ENCODE peak calls at places on chromosomes 6 and 20, in four cellular contexts. K, E, U and C are unnamed samples.

GRCh38 chr6:29825848-29826247 is 1.8 kb upstream of the HLA-G start:
- DNase-seq in K (no peak), E (no peak), U (no peak), C (no peak)

GRCh38 chr20:16349518-16350295 is 223.5 kb downstream of the KIF16B start:
- DNase-seq in K (no peak), E (no peak), U (no peak), C (no peak)

GRCh38 chr6:128806274-128806673 is 76.7 kb upstream of the LAMA2 start:
- DNase-seq in K (no peak), E (no peak), U (no peak), C (no peak)

GRCh38 chr6:170045981-170046667 is 244.8 kb downstream of the DLL1 start:
- DNase-seq in K (no peak), E (no peak), U (no peak), C (no peak)

GRCh38 chr6:47016236-47016635 is 25.9 kb downstream of the ADGRF1 start:
- DNase-seq in K (no peak), E (no peak), U (no peak), C (no peak)

GRCh38 chr6:149470948-149471347 is 13.9 kb downstream of the ZC3H12D start:
- DNase-seq in K (no peak), E (no peak), U (no peak), C (no peak)

GRCh38 chr6:111481836-111482235 is 1.2 kb downstream of the REV3L start:
- DNase-seq in K (no peak), E (peak), U (peak), C (peak)

GRCh38 chr6:85406641-85407075 is 43.2 kb upstream of the NT5E start:
- DNase-seq in K (no peak), E (no peak), U (no peak), C (no peak)

GRCh38 chr6:35782424-35782823 is 1.6 kb downstream of the CLPSL1 start:
- DNase-seq in K (no peak), E (no peak), U (peak), C (no peak)

GRCh38 chr6:81515562-81516453 is 236.7 kb downstream of the TENT5A start:
- DNase-seq in K (no peak), E (no peak), U (no peak), C (no peak)
- TF ChIP-seq ESRRA in K (no peak), E (no peak), U (no peak), C (no peak)

DNA sequence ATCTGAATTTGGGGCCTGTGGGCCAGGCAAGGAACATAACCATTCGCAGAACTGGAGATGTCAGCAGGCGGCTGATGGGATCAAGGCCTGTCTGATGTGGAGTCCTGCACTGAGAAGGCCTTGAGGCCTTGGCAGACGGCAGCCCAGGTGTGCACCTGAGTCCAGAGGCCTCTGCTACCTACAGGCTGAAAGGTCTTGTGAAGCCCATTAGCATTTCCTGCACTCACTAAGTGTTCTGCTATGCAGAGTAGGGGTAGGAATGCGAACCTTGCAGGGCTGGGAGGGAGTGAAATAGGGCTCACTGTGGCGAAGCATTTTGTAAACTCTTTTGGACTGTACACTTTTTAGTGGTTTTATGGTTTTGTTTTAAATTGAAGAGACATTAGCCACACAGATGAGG is 48.3 kb upstream of the RNF24 start:
- DNase-seq in K (no peak), E (no peak), U (no peak), C (no peak)
- TF ChIP-seq SMC3 in K (no peak), E (no peak), U (no peak), C (no peak)

GRCh38 chr6:74928203-74928602 is 277.6 kb downstream of the COL12A1 start:
- DNase-seq in K (no peak), E (no peak), U (no peak), C (no peak)

GRCh38 chr6:74927299-74927698 is 278.6 kb downstream of the COL12A1 start:
- DNase-seq in K (no peak), E (no peak), U (no peak), C (no peak)

GRCh38 chr6:74936886-74937285 is 269.0 kb downstream of the COL12A1 start:
- DNase-seq in K (no peak), E (no peak), U (no peak), C (no peak)

GRCh38 chr6:74932214-74932923 is 273.5 kb downstream of the COL12A1 start:
- DNase-seq in K (no peak), E (no peak), U (no peak), C (no peak)

DNA sequence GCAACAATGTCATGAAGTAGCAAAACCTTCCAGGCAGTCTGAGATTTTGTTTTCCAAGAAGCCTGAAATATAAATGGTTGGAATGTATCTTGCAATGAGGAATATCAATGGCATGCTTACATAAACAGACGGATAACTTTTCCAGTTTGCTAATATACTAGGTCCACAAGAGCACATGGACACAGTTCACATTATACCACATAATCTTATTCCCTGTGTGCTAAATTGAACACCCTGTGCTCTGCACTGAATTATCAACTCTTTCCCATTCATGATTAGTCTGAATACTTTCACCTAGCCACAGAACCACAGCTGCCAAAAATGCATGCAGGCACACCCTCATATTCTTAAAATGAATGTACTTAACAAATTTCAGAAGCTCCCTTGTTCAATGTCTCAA is 274.3 kb downstream of the COL12A1 start:
- DNase-seq in K (no peak), E (no peak), U (no peak), C (no peak)
- TF ChIP-seq ESRRA in K (no peak), E (no peak), U (no peak), C (no peak)

DNA sequence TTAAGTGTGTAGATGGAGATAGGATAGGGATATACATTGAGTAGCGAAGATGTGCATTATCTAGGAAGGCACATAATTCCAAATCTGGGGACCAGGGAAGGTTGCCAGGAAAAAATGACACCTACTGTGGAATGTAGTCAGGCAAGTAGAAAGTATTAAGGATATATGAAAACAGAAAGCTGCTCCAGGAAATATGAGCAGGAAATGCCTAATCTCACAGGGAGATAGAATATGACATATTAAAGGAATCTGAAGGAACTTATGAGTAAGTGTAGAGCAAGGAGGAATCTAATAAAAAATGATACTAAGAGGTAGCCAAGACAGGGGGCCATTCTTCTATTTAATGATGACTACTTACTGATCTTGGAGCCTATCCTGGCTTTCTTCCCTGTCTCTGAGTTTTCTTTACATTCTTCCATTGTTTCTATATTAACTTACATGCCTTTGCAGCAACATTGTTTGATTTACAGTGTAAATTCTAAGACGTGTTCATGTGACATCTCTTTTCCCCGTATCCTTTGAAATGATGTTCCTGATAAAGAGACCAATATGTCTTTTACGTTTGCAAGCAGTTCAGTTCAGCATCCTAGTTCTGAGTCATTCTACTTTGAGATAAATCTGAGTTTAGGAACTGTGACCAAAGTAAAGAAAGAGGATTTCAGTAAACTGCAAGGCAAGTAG is 58.5 kb downstream of the TINAG start:
- DNase-seq in K (no peak), E (no peak), U (no peak), C (no peak)
- TF ChIP-seq SMC3 in K (no peak), E (no peak), U (no peak), C (no peak)